ENCODE peak calls at places on chromosomes 2 and 18, in five cellular contexts. N, V, P, G and Z are unnamed samples.

GRCh38 chr18:3826021-3826420 is 376.0 kb downstream of the TGIF1 start:
- DNase-seq in N (no peak), V (no peak), P (no peak), G (no peak), Z (no peak)

GRCh38 chr18:621181-621580 is 24.4 kb downstream of the CLUL1 start:
- DNase-seq in N (no peak), V (no peak), P (peak), G (no peak), Z (no peak)

GRCh38 chr2:7813541-7814310 is 868.1 kb upstream of the ID2 start:
- DNase-seq in N (no peak), V (no peak), P (no peak), G (no peak), Z (no peak)

GRCh38 chr2:26284132-26284531 is 39.4 kb downstream of the HADHB start:
- DNase-seq in N (no peak), V (no peak), P (peak), G (no peak), Z (no peak)

GRCh38 chr2:212109217-212109616 is 429.4 kb downstream of the ERBB4 start:
- DNase-seq in N (no peak), V (no peak), P (no peak), G (no peak), Z (no peak)

GRCh38 chr2:175025946-175026345 is 20.8 kb upstream of the CHN1 start:
- DNase-seq in N (no peak), V (no peak), P (no peak), G (no peak), Z (peak)

GRCh38 chr2:100844514-100844913 is 24.6 kb downstream of the NPAS2 start:
- DNase-seq in N (no peak), V (no peak), P (no peak), G (no peak), Z (no peak)

GRCh38 chr2:234714711-234715110 is 217.8 kb upstream of the ARL4C start:
- DNase-seq in N (no peak), V (no peak), P (no peak), G (no peak), Z (no peak)

GRCh38 chr18:79846936-79847557 is 49.3 kb downstream of the KCNG2 start:
- DNase-seq in N (no peak), V (no peak), P (no peak), G (no peak), Z (peak)

GRCh38 chr2:18456026-18456425 is 104.4 kb downstream of the RDH14 start:
- DNase-seq in N (no peak), V (no peak), P (no peak), G (no peak), Z (peak)

GRCh38 chr2:213161759-213162514 is 10.5 kb upstream of the IKZF2 start:
- DNase-seq in N (no peak), V (no peak), P (peak), G (no peak), Z (no peak)

GRCh38 chr2:55159037-55159651 is 72.9 kb downstream of the CLHC1 start:
- DNase-seq in N (no peak), V (peak), P (no peak), G (peak), Z (peak)

GRCh38 chr18:10056506-10056905 is 142.7 kb downstream of the VAPA start:
- DNase-seq in N (no peak), V (no peak), P (no peak), G (no peak), Z (peak)

GRCh38 chr2:153291718-153292117 is 186.8 kb downstream of the RPRM start:
- DNase-seq in N (no peak), V (no peak), P (no peak), G (no peak), Z (no peak)

GRCh38 chr2:202574541-202574940 is 60.2 kb upstream of the FAM117B start:
- DNase-seq in N (no peak), V (no peak), P (no peak), G (no peak), Z (no peak)

GRCh38 chr2:225932741-225933413 is 533.4 kb downstream of the NYAP2 start:
- DNase-seq in N (no peak), V (no peak), P (peak), G (no peak), Z (no peak)